ENCODE peak calls at places on chromosome 19, in seven cellular contexts. One of them, this sample, is unnamed.
A peak's percentile ranks its signal among the peaks of the same experiment; 100 is the strongest.

GRCh38 chr19:29696045-29696682 is 18.9 kb downstream of the C19orf12 start:
- DNase-seq in RKO: no peak
- DNase-seq in adipocyte: no peak
- DNase-seq in DMS153: no peak
- DNase-seq in RWPE1: no peak
- DNase-seq in type B pancreatic cell: no peak
- DNase-seq in T-helper 1 cell: no peak
- DNase-seq in this sample: no peak

GRCh38 chr19:40585677-40586422 is 9.2 kb downstream of the SHKBP1 start:
- DNase-seq in type B pancreatic cell: no peak
- DNase-seq in T-helper 1 cell: no peak
- DNase-seq in RKO: peak; percentile 89
- DNase-seq in DMS153: no peak
- DNase-seq in adipocyte: no peak
- DNase-seq in RWPE1: no peak
- DNase-seq in this sample: no peak

GRCh38 chr19:16338470-16339360 is 14.1 kb downstream of the KLF2 start:
- DNase-seq in adipocyte: peak; percentile 81
- DNase-seq in T-helper 1 cell: no peak
- DNase-seq in type B pancreatic cell: no peak
- DNase-seq in RKO: peak; percentile 90
- DNase-seq in DMS153: no peak
- DNase-seq in RWPE1: peak; percentile 64
- DNase-seq in this sample: peak; percentile 87

GRCh38 chr19:13007292-13008045 is 12.2 kb downstream of the NFIX start:
- DNase-seq in RKO: no peak
- DNase-seq in T-helper 1 cell: no peak
- DNase-seq in RWPE1: no peak
- DNase-seq in DMS153: no peak
- DNase-seq in adipocyte: no peak
- DNase-seq in type B pancreatic cell: no peak
- DNase-seq in this sample: no peak

GRCh38 chr19:47124937-47125668 is 5.5 kb upstream of the SAE1 start:
- DNase-seq in DMS153: peak; percentile 63
- DNase-seq in RKO: peak; percentile 80
- DNase-seq in type B pancreatic cell: no peak
- DNase-seq in RWPE1: peak; percentile 55
- DNase-seq in T-helper 1 cell: no peak
- DNase-seq in adipocyte: peak; percentile 93
- DNase-seq in this sample: peak; percentile 82

GRCh38 chr19:8702350-8702749 is 3.8 kb upstream of the ACTL9 start:
- DNase-seq in type B pancreatic cell: peak; percentile 36
- DNase-seq in DMS153: no peak
- DNase-seq in adipocyte: no peak
- DNase-seq in RKO: no peak
- DNase-seq in RWPE1: no peak
- DNase-seq in T-helper 1 cell: no peak
- DNase-seq in this sample: no peak

GRCh38 chr19:46719629-46720515 is 3.0 kb upstream of the PRKD2 start:
- DNase-seq in DMS153: no peak
- DNase-seq in RKO: no peak
- DNase-seq in RWPE1: no peak
- DNase-seq in type B pancreatic cell: no peak
- DNase-seq in adipocyte: peak; percentile 13
- DNase-seq in T-helper 1 cell: no peak
- DNase-seq in this sample: no peak

GRCh38 chr19:10112037-10112751 is 701 bp downstream of the P2RY11 start:
- DNase-seq in adipocyte: no peak
- DNase-seq in RWPE1: no peak
- DNase-seq in type B pancreatic cell: no peak
- DNase-seq in DMS153: no peak
- DNase-seq in T-helper 1 cell: no peak
- DNase-seq in RKO: peak; percentile 35
- DNase-seq in this sample: peak; percentile 25

This sample was measured in mesenchymal stem cell.